ENCODE peak calls at places on chromosomes 6 and 20, in seven cellular contexts. X, I, K, Z, T, L and H are unnamed samples.

GRCh38 chr20:11922561-11922960 is 4.9 kb downstream of the BTBD3 start:
- DNase-seq in X (no peak), I (no peak), K (no peak), Z (no peak), T (no peak), L (no peak), H (no peak)

GRCh38 chr20:56986476-56986875 is 280.0 kb downstream of the BMP7 start:
- DNase-seq in X (no peak), I (no peak), K (no peak), Z (no peak), T (no peak), L (no peak), H (no peak)

GRCh38 chr6:126786262-126786661 is 332.2 kb upstream of the RSPO3 start:
- DNase-seq in X (no peak), I (peak), K (no peak), Z (no peak), T (peak), L (no peak), H (no peak)

GRCh38 chr20:63309261-63310071 is 16.5 kb downstream of the COL20A1 start:
- DNase-seq in X (peak), I (peak), K (no peak), Z (no peak), T (peak), L (peak), H (no peak)

GRCh38 chr6:74467533-74468215 is 738.2 kb downstream of the COL12A1 start:
- DNase-seq in X (no peak), I (no peak), K (no peak), Z (no peak), T (no peak), L (no peak), H (no peak)

GRCh38 chr6:44487002-44487401 is 99.5 kb downstream of the CDC5L start:
- DNase-seq in X (no peak), I (no peak), K (no peak), Z (no peak), T (peak), L (no peak), H (no peak)

GRCh38 chr6:12969933-12970332 is 253.4 kb downstream of the PHACTR1 start:
- DNase-seq in X (peak), I (no peak), K (no peak), Z (peak), T (peak), L (no peak), H (no peak)

GRCh38 chr6:14440891-14441358 is 323.4 kb downstream of the CD83 start:
- DNase-seq in X (no peak), I (no peak), K (no peak), Z (no peak), T (no peak), L (no peak), H (no peak)

GRCh38 chr6:27415898-27416297 is 27.3 kb downstream of the ZNF391 start:
- DNase-seq in X (no peak), I (no peak), K (no peak), Z (no peak), T (no peak), L (no peak), H (no peak)